ENCODE peak calls at places on chromosome 12, in eight cellular contexts. One of them, this sample, is unnamed.

GRCh38 chr12:122841544-122842321 is 6.5 kb downstream of the HIP1R start:
- DNase-seq in GM23338: peak; percentile 39
- DNase-seq in K562: no peak
- DNase-seq in HepG2: peak; percentile 66
- DNase-seq in SK-N-SH: peak; percentile 55
- DNase-seq in HCT116: peak; percentile 22
- DNase-seq in H1: no peak
- DNase-seq in GM12878: no peak
- DNase-seq in this sample: no peak

GRCh38 chr12:51905507-51906438 is 1.5 kb upstream of the ACVRL1 start:
- DNase-seq in GM23338: no peak
- DNase-seq in K562: peak; percentile 66
- DNase-seq in HepG2: no peak
- DNase-seq in SK-N-SH: peak; percentile 61
- DNase-seq in HCT116: no peak
- DNase-seq in H1: no peak
- DNase-seq in GM12878: no peak
- DNase-seq in this sample: peak; percentile 90

GRCh38 chr12:131825146-131825892 is 2.9 kb upstream of the MMP17 start:
- DNase-seq in GM23338: no peak
- DNase-seq in K562: no peak
- DNase-seq in HepG2: no peak
- DNase-seq in SK-N-SH: no peak
- DNase-seq in HCT116: no peak
- DNase-seq in H1: no peak
- DNase-seq in GM12878: no peak
- DNase-seq in this sample: no peak

GRCh38 chr12:88562151-88562550 is 18.1 kb downstream of the KITLG start:
- DNase-seq in GM23338: no peak
- DNase-seq in K562: no peak
- DNase-seq in HepG2: no peak
- DNase-seq in SK-N-SH: no peak
- DNase-seq in HCT116: no peak
- DNase-seq in H1: no peak
- DNase-seq in GM12878: no peak
- DNase-seq in this sample: no peak

GRCh38 chr12:77374687-77375086 is 309.3 kb upstream of the E2F7 start:
- DNase-seq in GM23338: no peak
- DNase-seq in K562: no peak
- DNase-seq in HepG2: no peak
- DNase-seq in SK-N-SH: no peak
- DNase-seq in HCT116: no peak
- DNase-seq in H1: no peak
- DNase-seq in GM12878: no peak
- DNase-seq in this sample: no peak

GRCh38 chr12:28876423-28876822 is 272.7 kb upstream of the FAR2 start:
- DNase-seq in GM23338: no peak
- DNase-seq in K562: no peak
- DNase-seq in HepG2: no peak
- DNase-seq in SK-N-SH: no peak
- DNase-seq in HCT116: no peak
- DNase-seq in H1: no peak
- DNase-seq in GM12878: no peak
- DNase-seq in this sample: peak; percentile 14

GRCh38 chr12:60162988-60163720 is 567.3 kb downstream of the SLC16A7 start:
- DNase-seq in GM23338: peak; percentile 4
- DNase-seq in K562: no peak
- DNase-seq in HepG2: no peak
- DNase-seq in SK-N-SH: peak; percentile 6
- DNase-seq in HCT116: no peak
- DNase-seq in H1: no peak
- DNase-seq in GM12878: no peak
- DNase-seq in this sample: no peak

GRCh38 chr12:26058818-26059217 is 66.0 kb downstream of the BHLHE41 start:
- DNase-seq in GM23338: no peak
- DNase-seq in K562: no peak
- DNase-seq in HepG2: no peak
- DNase-seq in SK-N-SH: no peak
- DNase-seq in HCT116: no peak
- DNase-seq in H1: no peak
- DNase-seq in GM12878: no peak
- DNase-seq in this sample: no peak

GRCh38 chr12:130663510-130663909 is 52.6 kb downstream of the RIMBP2 start:
- DNase-seq in GM23338: no peak
- DNase-seq in K562: no peak
- DNase-seq in HepG2: no peak
- DNase-seq in SK-N-SH: no peak
- DNase-seq in HCT116: no peak
- DNase-seq in H1: no peak
- DNase-seq in GM12878: peak; percentile 41
- DNase-seq in this sample: no peak

GRCh38 chr12:89796798-89797382 is 88.3 kb upstream of the ATP2B1 start:
- DNase-seq in GM23338: no peak
- DNase-seq in K562: peak; percentile 15
- DNase-seq in HepG2: no peak
- DNase-seq in SK-N-SH: no peak
- DNase-seq in HCT116: no peak
- DNase-seq in H1: no peak
- DNase-seq in GM12878: no peak
- DNase-seq in this sample: no peak

GRCh38 chr12:54240971-54241588 is 38.8 kb downstream of the CBX5 start:
- DNase-seq in GM23338: no peak
- DNase-seq in K562: no peak
- DNase-seq in HepG2: no peak
- DNase-seq in SK-N-SH: no peak
- DNase-seq in HCT116: no peak
- DNase-seq in H1: no peak
- DNase-seq in GM12878: peak; percentile 80
- DNase-seq in this sample: no peak

GRCh38 chr12:42804928-42805327 is 215.4 kb upstream of the PRICKLE1 start:
- DNase-seq in GM23338: peak; percentile 27
- DNase-seq in K562: no peak
- DNase-seq in HepG2: no peak
- DNase-seq in SK-N-SH: no peak
- DNase-seq in HCT116: no peak
- DNase-seq in H1: peak; percentile 9
- DNase-seq in GM12878: no peak
- DNase-seq in this sample: no peak

GRCh38 chr12:47835831-47836155 is 16.1 kb upstream of the HDAC7 start:
- DNase-seq in GM23338: peak; percentile 43
- DNase-seq in K562: no peak
- DNase-seq in HepG2: no peak
- DNase-seq in SK-N-SH: no peak
- DNase-seq in HCT116: no peak
- DNase-seq in H1: no peak
- DNase-seq in GM12878: no peak
- DNase-seq in this sample: no peak

GRCh38 chr12:8953773-8954402 is 4.4 kb upstream of the M6PR start:
- DNase-seq in GM23338: no peak
- DNase-seq in K562: no peak
- DNase-seq in HepG2: no peak
- DNase-seq in SK-N-SH: no peak
- DNase-seq in HCT116: no peak
- DNase-seq in H1: no peak
- DNase-seq in GM12878: no peak
- DNase-seq in this sample: no peak

GRCh38 chr12:130186631-130187269 is 24.5 kb downstream of the FZD10 start:
- DNase-seq in GM23338: no peak
- DNase-seq in K562: no peak
- DNase-seq in HepG2: no peak
- DNase-seq in SK-N-SH: no peak
- DNase-seq in HCT116: no peak
- DNase-seq in H1: no peak
- DNase-seq in GM12878: no peak
- DNase-seq in this sample: no peak

DNA sequence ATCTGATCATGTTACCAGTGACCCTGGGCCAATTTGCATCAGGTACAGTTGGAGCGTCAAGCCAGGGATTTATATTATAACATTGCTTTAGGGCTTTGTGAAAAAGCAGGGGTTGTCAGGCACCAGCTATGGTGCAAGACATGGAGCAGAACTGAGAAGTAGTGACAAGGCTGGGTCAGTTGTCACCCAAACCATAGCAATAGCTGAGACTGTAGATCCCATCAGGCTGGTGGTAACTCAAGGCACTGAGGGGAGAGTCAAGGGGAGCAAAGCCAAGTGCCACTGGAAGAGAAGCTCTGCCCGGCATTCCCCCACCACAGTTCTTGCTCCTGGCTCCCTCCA is 16.9 kb downstream of the BCL2L14 start:
- DNase-seq in GM23338: no peak
- DNase-seq in K562: no peak
- DNase-seq in HepG2: no peak
- DNase-seq in SK-N-SH: no peak
- DNase-seq in HCT116: no peak
- DNase-seq in H1: no peak
- DNase-seq in GM12878: no peak
- DNase-seq in this sample: no peak
- H2AFZ ChIP-seq in GM23338: peak overlapping the region; percentile 61
- H2AFZ ChIP-seq in K562: no peak overlapping the region
- H2AFZ ChIP-seq in HepG2: no peak overlapping the region
- H2AFZ ChIP-seq in SK-N-SH: no peak overlapping the region
- H2AFZ ChIP-seq in HCT116: no peak overlapping the region
- H2AFZ ChIP-seq in H1: no peak overlapping the region
- H2AFZ ChIP-seq in GM12878: no peak overlapping the region
- H2AFZ ChIP-seq in this sample: no peak overlapping the region

DNA sequence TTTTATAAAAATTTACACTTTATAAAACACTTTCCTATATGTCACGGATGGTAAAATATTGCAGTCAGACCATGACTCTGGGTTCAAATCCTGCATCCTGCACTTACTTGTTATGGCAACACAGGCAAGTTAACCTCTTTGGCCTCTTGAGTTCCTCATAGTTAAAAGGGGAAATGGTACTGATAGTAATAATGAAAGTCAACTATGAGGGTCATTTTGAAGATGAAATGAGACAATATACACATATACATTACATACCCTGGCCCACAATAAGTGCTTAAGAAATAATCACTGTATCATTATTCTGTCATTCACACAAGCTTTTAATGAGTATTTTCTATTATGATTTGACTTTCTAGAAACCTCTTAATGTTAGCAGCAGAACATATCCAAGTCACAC is 64.4 kb downstream of the C12orf42 start:
- DNase-seq in GM23338: no peak
- DNase-seq in K562: no peak
- DNase-seq in HepG2: no peak
- DNase-seq in SK-N-SH: no peak
- DNase-seq in HCT116: no peak
- DNase-seq in H1: no peak
- DNase-seq in GM12878: no peak
- DNase-seq in this sample: no peak
- TF ChIP-seq POLR2AphosphoS5 in GM23338: no peak
- TF ChIP-seq POLR2AphosphoS5 in K562: no peak
- TF ChIP-seq POLR2AphosphoS5 in HepG2: no peak
- TF ChIP-seq POLR2AphosphoS5 in SK-N-SH: no peak
- TF ChIP-seq POLR2AphosphoS5 in HCT116: no peak
- TF ChIP-seq POLR2AphosphoS5 in H1: no peak
- TF ChIP-seq POLR2AphosphoS5 in GM12878: no peak
- TF ChIP-seq POLR2AphosphoS5 in this sample: no peak

GRCh38 chr12:57739387-57739786 is 845 bp upstream of the AGAP2 start:
- DNase-seq in GM23338: no peak
- DNase-seq in K562: no peak
- DNase-seq in HepG2: no peak
- DNase-seq in SK-N-SH: no peak
- DNase-seq in HCT116: no peak
- DNase-seq in H1: no peak
- DNase-seq in GM12878: no peak
- DNase-seq in this sample: no peak

GRCh38 chr12:57739914-57740538 is 1.5 kb upstream of the AGAP2 start:
- DNase-seq in GM23338: no peak
- DNase-seq in K562: no peak
- DNase-seq in HepG2: no peak
- DNase-seq in SK-N-SH: no peak
- DNase-seq in HCT116: no peak
- DNase-seq in H1: no peak
- DNase-seq in GM12878: no peak
- DNase-seq in this sample: no peak

GRCh38 chr12:57741413-57741789 is 2.9 kb upstream of the AGAP2 start:
- DNase-seq in GM23338: no peak
- DNase-seq in K562: no peak
- DNase-seq in HepG2: no peak
- DNase-seq in SK-N-SH: no peak
- DNase-seq in HCT116: no peak
- DNase-seq in H1: no peak
- DNase-seq in GM12878: no peak
- DNase-seq in this sample: no peak

GRCh38 chr12:57738661-57739237 is at the start of gene AGAP2:
- DNase-seq in GM23338: peak; percentile 92
- DNase-seq in K562: no peak
- DNase-seq in HepG2: no peak
- DNase-seq in SK-N-SH: peak; percentile 91
- DNase-seq in HCT116: no peak
- DNase-seq in H1: no peak
- DNase-seq in GM12878: no peak
- DNase-seq in this sample: no peak

DNA sequence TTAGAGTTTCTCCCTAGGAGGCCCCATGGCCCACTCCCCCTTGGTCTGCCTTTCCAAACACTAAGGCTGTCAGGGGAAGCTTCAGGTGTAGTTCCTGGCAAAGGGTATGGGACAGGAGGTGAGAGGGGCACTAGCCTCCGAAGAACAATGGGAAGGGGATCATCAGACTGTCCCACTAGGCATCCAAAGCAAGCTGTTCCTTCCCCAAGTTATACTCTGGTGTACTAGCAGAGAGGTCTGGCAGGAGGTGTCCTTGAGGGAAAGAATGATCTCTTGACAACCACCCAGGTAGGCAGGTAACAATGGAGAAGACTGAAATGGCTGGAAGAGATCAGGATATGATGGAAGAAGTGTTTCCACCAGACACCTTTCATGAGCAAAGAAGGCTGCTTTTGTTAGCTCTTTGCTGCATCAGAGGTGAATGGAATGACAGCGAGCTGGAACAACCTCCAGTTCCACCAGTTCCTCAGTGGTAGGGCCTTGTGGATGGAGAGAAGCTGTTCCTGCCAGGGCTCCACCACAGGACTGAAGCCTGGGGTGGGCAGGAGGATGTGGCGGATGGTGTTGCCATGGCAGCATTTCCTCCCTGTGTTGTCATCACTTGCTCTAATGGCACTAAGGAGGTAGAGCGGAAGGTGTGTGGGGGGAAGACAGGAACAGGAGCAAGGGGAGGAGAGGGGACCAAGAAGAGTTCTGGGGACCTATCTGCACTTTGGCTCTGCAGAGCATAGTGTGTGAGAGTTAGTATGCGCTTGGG is 2.3 kb upstream of the AGAP2 start:
- DNase-seq in GM23338: no peak
- DNase-seq in K562: no peak
- DNase-seq in HepG2: no peak
- DNase-seq in SK-N-SH: no peak
- DNase-seq in HCT116: no peak
- DNase-seq in H1: no peak
- DNase-seq in GM12878: peak; percentile 53
- DNase-seq in this sample: peak; percentile 20
- H2AFZ ChIP-seq in GM23338: no peak overlapping the region
- H2AFZ ChIP-seq in K562: no peak overlapping the region
- H2AFZ ChIP-seq in HepG2: no peak overlapping the region
- H2AFZ ChIP-seq in SK-N-SH: no peak overlapping the region
- H2AFZ ChIP-seq in HCT116: no peak overlapping the region
- H2AFZ ChIP-seq in H1: no peak overlapping the region
- H2AFZ ChIP-seq in GM12878: no peak overlapping the region
- H2AFZ ChIP-seq in this sample: no peak overlapping the region

GRCh38 chr12:6443361-6443983 is 1.3 kb upstream of the CD27 start:
- DNase-seq in GM23338: no peak
- DNase-seq in K562: no peak
- DNase-seq in HepG2: no peak
- DNase-seq in SK-N-SH: no peak
- DNase-seq in HCT116: no peak
- DNase-seq in H1: no peak
- DNase-seq in GM12878: no peak
- DNase-seq in this sample: no peak
- TF ChIP-seq POLR2AphosphoS5 in GM23338: no peak
- TF ChIP-seq POLR2AphosphoS5 in K562: no peak
- TF ChIP-seq POLR2AphosphoS5 in HepG2: no peak
- TF ChIP-seq POLR2AphosphoS5 in SK-N-SH: no peak
- TF ChIP-seq POLR2AphosphoS5 in HCT116: no peak
- TF ChIP-seq POLR2AphosphoS5 in H1: no peak
- TF ChIP-seq POLR2AphosphoS5 in GM12878: peak; percentile 36
- TF ChIP-seq POLR2AphosphoS5 in this sample: no peak